ENCODE peak calls at places on chromosome 10, in nine cellular contexts. R is transverse colon; J is stimulated activated CD4-positive, alpha-beta T cell treated with anti-CD3 and anti-CD28 coated beads, Interleukin-2, amount 100 ng/mL, for 24 hours; U is activated CD8-positive, alpha-beta memory T cell treated with anti-CD3 and anti-CD28 coated beads, Interleukin-2, amount 10 ng/mL, durations not matched to agents 7 days and 5 days; B is fibroblast of the conjunctiva; I is epithelial cell of esophagus; K is SW480; M is stimulated activated CD8-positive, alpha-beta memory T cell treated with anti-CD3 and anti-CD28 coated beads, Interleukin-7, amount 100 ng/mL, for 1 hour; W is left kidney. F is an unnamed sample.

GRCh38 chr10:87643920-87644319 is 15.8 kb upstream of the PAPSS2 start:
- DNase-seq in R (no peak), J (no peak), U (no peak), B (no peak), I (no peak), K (no peak), M (no peak), W (no peak), F (no peak)

GRCh38 chr10:49131507-49132385 is 2.1 kb downstream of the FAM170B start:
- DNase-seq in R (no peak), J (no peak), U (no peak), B (no peak), I (no peak), K (no peak), M (no peak), W (no peak), F (no peak)

GRCh38 chr10:44933117-44933450 is 21.9 kb downstream of the TMEM72 start:
- DNase-seq in R (no peak), J (no peak), U (no peak), B (no peak), I (no peak), K (no peak), M (no peak), W (no peak), F (no peak)

GRCh38 chr10:131997366-131998049 is 15.8 kb upstream of the BNIP3 start:
- DNase-seq in R (peak), J (no peak), U (no peak), B (peak), I (peak), K (no peak), M (no peak), W (peak), F (no peak)

GRCh38 chr10:102796407-102797176 is 40.6 kb downstream of the CYP17A1 start:
- DNase-seq in R (peak), J (peak), U (peak), B (no peak), I (no peak), K (peak), M (peak), W (peak), F (peak)

GRCh38 chr10:43230101-43230908 is 36.6 kb downstream of the RASGEF1A start:
- DNase-seq in R (peak), J (no peak), U (peak), B (no peak), I (no peak), K (no peak), M (no peak), W (no peak), F (no peak)

GRCh38 chr10:110706690-110707098 is 62.6 kb downstream of the RBM20 start:
- DNase-seq in R (no peak), J (no peak), U (no peak), B (no peak), I (no peak), K (peak), M (no peak), W (no peak), F (no peak)

GRCh38 chr10:128047991-128048826 is 78.0 kb downstream of the MKI67 start:
- DNase-seq in R (peak), J (peak), U (peak), B (no peak), I (peak), K (peak), M (no peak), W (peak), F (peak)

GRCh38 chr10:102119417-102120141 is 589 bp downstream of the LDB1 start:
- DNase-seq in R (peak), J (peak), U (peak), B (no peak), I (peak), K (peak), M (no peak), W (peak), F (peak)

GRCh38 chr10:43855667-43856210 is 207.1 kb upstream of the ZNF32 start:
- DNase-seq in R (no peak), J (no peak), U (peak), B (no peak), I (no peak), K (no peak), M (no peak), W (no peak), F (no peak)

GRCh38 chr10:131532745-131533341 is 221.3 kb upstream of the TCERG1L start:
- DNase-seq in R (no peak), J (no peak), U (no peak), B (no peak), I (no peak), K (no peak), M (no peak), W (no peak), F (no peak)

GRCh38 chr10:36003688-36004087 is 361.6 kb upstream of the FZD8 start:
- DNase-seq in R (no peak), J (no peak), U (no peak), B (no peak), I (no peak), K (no peak), M (no peak), W (no peak), F (no peak)

GRCh38 chr10:12635127-12635541 is 285.8 kb downstream of the CAMK1D start:
- DNase-seq in R (no peak), J (peak), U (no peak), B (no peak), I (peak), K (no peak), M (no peak), W (no peak), F (peak)

GRCh38 chr10:73965890-73966768 is 31.8 kb upstream of the VCL start:
- DNase-seq in R (peak), J (no peak), U (no peak), B (peak), I (peak), K (peak), M (no peak), W (peak), F (no peak)

GRCh38 chr10:22433875-22434274 is 88.6 kb downstream of the SPAG6 start:
- DNase-seq in R (no peak), J (no peak), U (no peak), B (peak), I (peak), K (peak), M (no peak), W (no peak), F (no peak)

GRCh38 chr10:3813986-3814831 is 29.2 kb upstream of the KLF6 start:
- DNase-seq in R (no peak), J (no peak), U (no peak), B (no peak), I (peak), K (peak), M (no peak), W (no peak), F (no peak)

GRCh38 chr10:11088709-11089108 is 71.0 kb downstream of the CELF2 start:
- DNase-seq in R (no peak), J (no peak), U (no peak), B (no peak), I (no peak), K (no peak), M (no peak), W (no peak), F (no peak)

GRCh38 chr10:84715911-84716310 is 387.5 kb downstream of the CCSER2 start:
- DNase-seq in R (peak), J (no peak), U (no peak), B (no peak), I (peak), K (peak), M (no peak), W (peak), F (no peak)

GRCh38 chr10:97081621-97082235 is 104.0 kb downstream of the SLIT1 start:
- DNase-seq in R (peak), J (peak), U (peak), B (peak), I (peak), K (peak), M (peak), W (peak), F (peak)

GRCh38 chr10:70907619-70908425 is 19.5 kb upstream of the PCBD1 start:
- DNase-seq in R (peak), J (no peak), U (no peak), B (no peak), I (no peak), K (no peak), M (no peak), W (no peak), F (no peak)

GRCh38 chr10:13971586-13972475 is 358.9 kb downstream of the FRMD4A start:
- DNase-seq in R (no peak), J (no peak), U (no peak), B (no peak), I (no peak), K (no peak), M (no peak), W (peak), F (no peak)

GRCh38 chr10:79367421-79368189 is 20.3 kb downstream of the PPIF start:
- DNase-seq in R (no peak), J (no peak), U (no peak), B (no peak), I (no peak), K (no peak), M (no peak), W (no peak), F (no peak)

GRCh38 chr10:84337199-84337598 is 8.8 kb downstream of the CCSER2 start:
- DNase-seq in R (no peak), J (no peak), U (no peak), B (no peak), I (peak), K (no peak), M (no peak), W (no peak), F (no peak)

GRCh38 chr10:48970046-48970445 is 30.4 kb upstream of the LRRC18 start:
- DNase-seq in R (no peak), J (no peak), U (no peak), B (no peak), I (no peak), K (no peak), M (no peak), W (no peak), F (no peak)

GRCh38 chr10:52566471-52567246 is 205.9 kb downstream of the MBL2 start:
- DNase-seq in R (no peak), J (no peak), U (no peak), B (peak), I (peak), K (peak), M (no peak), W (peak), F (no peak)

GRCh38 chr10:127006453-127006852 is 101.2 kb downstream of the DOCK1 start:
- DNase-seq in R (no peak), J (no peak), U (no peak), B (no peak), I (no peak), K (no peak), M (no peak), W (no peak), F (no peak)

GRCh38 chr10:63267414-63268138 is 134.4 kb downstream of the NRBF2 start:
- DNase-seq in R (no peak), J (no peak), U (no peak), B (peak), I (peak), K (peak), M (no peak), W (peak), F (peak)

GRCh38 chr10:77983384-77984341 is 45.7 kb downstream of the POLR3A start:
- DNase-seq in R (no peak), J (no peak), U (no peak), B (no peak), I (peak), K (no peak), M (no peak), W (no peak), F (no peak)

GRCh38 chr10:110176626-110177025 is 30.8 kb upstream of the MXI1 start:
- DNase-seq in R (no peak), J (no peak), U (peak), B (no peak), I (no peak), K (no peak), M (no peak), W (peak), F (no peak)

GRCh38 chr10:27819781-27820531 is 74.3 kb upstream of the MKX start:
- DNase-seq in R (no peak), J (no peak), U (no peak), B (no peak), I (peak), K (peak), M (no peak), W (peak), F (no peak)

GRCh38 chr10:129445445-129445844 is 21.6 kb upstream of the MGMT start:
- DNase-seq in R (no peak), J (no peak), U (no peak), B (no peak), I (no peak), K (no peak), M (no peak), W (no peak), F (no peak)

GRCh38 chr10:109676703-109677102 is 246.6 kb downstream of the XPNPEP1 start:
- DNase-seq in R (no peak), J (no peak), U (no peak), B (no peak), I (peak), K (peak), M (no peak), W (no peak), F (no peak)

GRCh38 chr10:69364232-69364631 is 52.5 kb downstream of the TACR2 start:
- DNase-seq in R (no peak), J (no peak), U (no peak), B (no peak), I (no peak), K (no peak), M (no peak), W (no peak), F (no peak)

GRCh38 chr10:112565434-112566053 is 118.5 kb downstream of the VTI1A start:
- DNase-seq in R (peak), J (no peak), U (peak), B (peak), I (peak), K (peak), M (no peak), W (peak), F (no peak)

F was measured in central memory CD4-positive, alpha-beta T cell.